ENCODE peak calls at places on chromosomes 16 and 17, in four cellular contexts. V is A549, M is IMR-90, R is HepG2. E is an unnamed sample.

GRCh38 chr17:1730345-1731193 is 6.1 kb downstream of the WDR81 start:
- DNase-seq in V (no peak), R (no peak), M (peak), E (peak)

GRCh38 chr16:3690991-3691720 is 26.2 kb downstream of the TRAP1 start:
- DNase-seq in V (peak), M (no peak), R (no peak), E (no peak)

GRCh38 chr17:4607773-4608187 is 23.5 kb downstream of the SMTNL2 start:
- DNase-seq in M (peak), V (no peak), R (no peak), E (no peak)

GRCh38 chr16:58148099-58148498 is 18.9 kb upstream of the CFAP20 start:
- DNase-seq in V (no peak), R (no peak), M (no peak), E (no peak)

GRCh38 chr17:57868007-57868774 is 18.3 kb upstream of the MRPS23 start:
- DNase-seq in V (peak), M (peak), R (peak), E (peak)

GRCh38 chr17:78032166-78032565 is 73.7 kb downstream of the TNRC6C start:
- DNase-seq in M (peak), V (no peak), R (no peak), E (peak)

GRCh38 chr17:83085103-83085502 is 5.7 kb downstream of the METRNL start:
- DNase-seq in M (no peak), R (no peak), V (no peak), E (no peak)

GRCh38 chr17:67531291-67531690 is 154.2 kb downstream of the PITPNC1 start:
- DNase-seq in R (no peak), M (no peak), V (no peak), E (no peak)

GRCh38 chr16:88642881-88643545 is 4.6 kb downstream of the IL17C start:
- DNase-seq in V (no peak), M (no peak), R (no peak), E (no peak)

GRCh38 chr16:19138601-19139000 is 24.8 kb downstream of the ITPRIPL2 start:
- DNase-seq in R (no peak), M (peak), V (peak), E (no peak)

GRCh38 chr16:11390573-11391495 is 45.6 kb downstream of the RMI2 start:
- DNase-seq in V (no peak), R (no peak), M (no peak), E (no peak)

GRCh38 chr17:19260958-19261357 is 23.8 kb downstream of the EPN2 start:
- DNase-seq in V (peak), M (no peak), R (no peak), E (no peak)

GRCh38 chr16:89170346-89171215 is 967 bp upstream of the CDH15 start:
- DNase-seq in V (peak), M (no peak), R (no peak), E (peak)

GRCh38 chr16:78184554-78185183 is 85.2 kb downstream of the WWOX start:
- DNase-seq in R (peak), M (peak), V (peak), E (no peak)

GRCh38 chr16:74623214-74623842 is 16.4 kb upstream of the GLG1 start:
- DNase-seq in V (peak), R (peak), M (peak), E (peak)

GRCh38 chr16:75246504-75247205 is 4.8 kb downstream of the BCAR1 start:
- DNase-seq in M (peak), R (no peak), V (no peak), E (no peak)

GRCh38 chr17:6506679-6507231 is 49.6 kb downstream of the PITPNM3 start:
- DNase-seq in R (no peak), M (no peak), V (peak), E (no peak)

GRCh38 chr17:78724544-78724943 is 57.5 kb downstream of the CYTH1 start:
- DNase-seq in V (no peak), R (no peak), M (no peak), E (no peak)

GRCh38 chr16:27199747-27200146 is 3.6 kb upstream of the KDM8 start:
- DNase-seq in V (no peak), M (no peak), R (no peak), E (no peak)

GRCh38 chr16:19288872-19289799 is 3.6 kb downstream of the CLEC19A start:
- DNase-seq in V (peak), R (no peak), M (no peak), E (no peak)

DNA sequence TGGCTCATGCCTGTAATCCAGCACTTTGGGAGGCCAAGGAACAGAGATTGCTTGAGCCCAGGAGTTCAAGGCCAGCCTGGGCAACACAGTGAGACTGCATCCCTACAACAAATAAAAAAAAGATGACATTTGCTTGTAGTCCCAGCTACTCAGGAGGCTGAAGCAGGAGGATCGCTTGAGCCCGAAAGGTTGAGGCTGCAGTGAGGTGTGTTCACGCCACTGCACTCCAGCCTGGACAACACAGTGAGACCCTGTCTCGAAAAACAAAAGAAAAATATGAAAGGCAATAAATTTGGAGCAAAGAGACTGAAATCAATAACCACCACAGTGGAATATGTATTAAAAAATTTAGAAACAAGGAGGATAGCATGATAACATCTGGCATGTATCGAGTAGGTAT is 143.8 kb upstream of the RBL2 start:
- DNase-seq in R (no peak), V (no peak), M (no peak), E (no peak)
- TF ChIP-seq MAZ in R (no peak), V (no peak), M (no peak), E (no peak)

GRCh38 chr16:84730406-84731106 is 30.8 kb downstream of the USP10 start:
- DNase-seq in M (peak), V (peak), R (peak), E (peak)
- TF ChIP-seq MAZ in M (no peak), V (no peak), R (no peak), E (peak)

GRCh38 chr16:66741971-66742396 is 9.4 kb downstream of the DYNC1LI2 start:
- DNase-seq in R (no peak), V (no peak), M (peak), E (no peak)

GRCh38 chr16:66741131-66741900 is 10.1 kb downstream of the DYNC1LI2 start:
- DNase-seq in V (peak), R (peak), M (peak), E (peak)

GRCh38 chr16:66742409-66742808 is 9.0 kb downstream of the DYNC1LI2 start:
- DNase-seq in R (no peak), M (no peak), V (no peak), E (no peak)

GRCh38 chr16:66740010-66740409 is 11.4 kb downstream of the DYNC1LI2 start:
- DNase-seq in V (peak), M (peak), R (peak), E (peak)

GRCh38 chr16:66740533-66740932 is 10.9 kb downstream of the DYNC1LI2 start:
- DNase-seq in R (no peak), M (no peak), V (peak), E (peak)
- TF ChIP-seq MAZ in R (no peak), M (no peak), V (no peak), E (no peak)

GRCh38 chr17:75086496-75087181 is 1.1 kb upstream of the SLC16A5 start:
- DNase-seq in M (no peak), V (peak), R (peak), E (peak)

GRCh38 chr17:75087182-75087557 is 584 bp upstream of the SLC16A5 start:
- DNase-seq in R (no peak), V (no peak), M (no peak), E (no peak)

GRCh38 chr17:75082683-75083082 is 5.1 kb upstream of the SLC16A5 start:
- DNase-seq in V (no peak), R (no peak), M (no peak), E (no peak)

GRCh38 chr17:75081611-75082540 is 5.9 kb upstream of the SLC16A5 start:
- DNase-seq in R (no peak), M (no peak), V (no peak), E (no peak)

GRCh38 chr17:75084039-75084660 is 3.6 kb upstream of the SLC16A5 start:
- DNase-seq in V (peak), R (peak), M (no peak), E (peak)
- TF ChIP-seq MAZ in V (no peak), R (no peak), M (no peak), E (no peak)

GRCh38 chr17:50213026-50214015 is 11.9 kb upstream of the COL1A1 start:
- DNase-seq in R (peak), M (peak), V (peak), E (peak)
- TF ChIP-seq MAZ in R (no peak), M (no peak), V (no peak), E (no peak)

E was measured in K562.